ENCODE peak calls at places on chromosome 16, in eight cellular contexts. One of them, this sample, is unnamed.

GRCh38 chr16:23107878-23108277 is 41.4 kb downstream of the USP31 start:
- DNase-seq in HCT116: no peak
- DNase-seq in H1: no peak
- DNase-seq in A549: no peak
- DNase-seq in IMR-90: no peak
- DNase-seq in Peyer's patch: no peak
- DNase-seq in body of pancreas: no peak
- DNase-seq in adrenal gland: no peak
- DNase-seq in this sample: no peak

GRCh38 chr16:17556276-17557052 is 85.7 kb upstream of the XYLT1 start:
- DNase-seq in IMR-90: peak
- DNase-seq in body of pancreas: no peak
- DNase-seq in H1: no peak
- DNase-seq in A549: peak
- DNase-seq in HCT116: peak
- DNase-seq in Peyer's patch: no peak
- DNase-seq in adrenal gland: no peak
- DNase-seq in this sample: no peak

GRCh38 chr16:48596326-48596725 is 13.7 kb downstream of the N4BP1 start:
- DNase-seq in A549: no peak
- DNase-seq in IMR-90: no peak
- DNase-seq in adrenal gland: no peak
- DNase-seq in body of pancreas: no peak
- DNase-seq in H1: no peak
- DNase-seq in Peyer's patch: no peak
- DNase-seq in HCT116: no peak
- DNase-seq in this sample: no peak

GRCh38 chr16:29315916-29316517 is 90.5 kb downstream of the NPIPB11 start:
- DNase-seq in H1: no peak
- DNase-seq in HCT116: no peak
- DNase-seq in A549: no peak
- DNase-seq in body of pancreas: no peak
- DNase-seq in adrenal gland: no peak
- DNase-seq in IMR-90: no peak
- DNase-seq in Peyer's patch: no peak
- DNase-seq in this sample: no peak

GRCh38 chr16:68478526-68479249 is 30.4 kb upstream of the SMPD3 start:
- DNase-seq in adrenal gland: no peak
- DNase-seq in body of pancreas: no peak
- DNase-seq in A549: no peak
- DNase-seq in HCT116: no peak
- DNase-seq in H1: no peak
- DNase-seq in IMR-90: no peak
- DNase-seq in Peyer's patch: no peak
- DNase-seq in this sample: no peak

GRCh38 chr16:78091419-78091818 is 8.0 kb upstream of the WWOX start:
- DNase-seq in HCT116: no peak
- DNase-seq in Peyer's patch: no peak
- DNase-seq in A549: no peak
- DNase-seq in body of pancreas: no peak
- DNase-seq in adrenal gland: no peak
- DNase-seq in IMR-90: no peak
- DNase-seq in H1: no peak
- DNase-seq in this sample: no peak

GRCh38 chr16:73228649-73229048 is 180.7 kb upstream of the ZFHX3 start:
- DNase-seq in A549: no peak
- DNase-seq in IMR-90: peak
- DNase-seq in Peyer's patch: no peak
- DNase-seq in HCT116: no peak
- DNase-seq in body of pancreas: no peak
- DNase-seq in H1: no peak
- DNase-seq in adrenal gland: no peak
- DNase-seq in this sample: no peak

GRCh38 chr16:48353565-48354163 is 31.5 kb downstream of the SIAH1 start:
- DNase-seq in H1: peak
- DNase-seq in A549: peak
- DNase-seq in IMR-90: peak
- DNase-seq in HCT116: peak
- DNase-seq in adrenal gland: peak
- DNase-seq in body of pancreas: peak
- DNase-seq in Peyer's patch: peak
- DNase-seq in this sample: no peak

GRCh38 chr16:56849690-56850680 is 15.0 kb upstream of the SLC12A3 start:
- DNase-seq in A549: no peak
- DNase-seq in body of pancreas: no peak
- DNase-seq in IMR-90: peak
- DNase-seq in H1: no peak
- DNase-seq in HCT116: no peak
- DNase-seq in adrenal gland: no peak
- DNase-seq in Peyer's patch: no peak
- DNase-seq in this sample: no peak

GRCh38 chr16:84547539-84548058 is 43.1 kb upstream of the MEAK7 start:
- DNase-seq in IMR-90: no peak
- DNase-seq in adrenal gland: no peak
- DNase-seq in A549: no peak
- DNase-seq in HCT116: no peak
- DNase-seq in H1: peak
- DNase-seq in body of pancreas: no peak
- DNase-seq in Peyer's patch: no peak
- DNase-seq in this sample: no peak

GRCh38 chr16:11726008-11726407 is 16.6 kb downstream of the TXNDC11 start:
- DNase-seq in H1: no peak
- DNase-seq in body of pancreas: peak
- DNase-seq in adrenal gland: no peak
- DNase-seq in HCT116: no peak
- DNase-seq in Peyer's patch: no peak
- DNase-seq in A549: no peak
- DNase-seq in IMR-90: no peak
- DNase-seq in this sample: no peak

GRCh38 chr16:65546353-65546791 is 424.5 kb upstream of the CDH11 start:
- DNase-seq in HCT116: no peak
- DNase-seq in Peyer's patch: no peak
- DNase-seq in adrenal gland: no peak
- DNase-seq in H1: no peak
- DNase-seq in A549: no peak
- DNase-seq in IMR-90: peak
- DNase-seq in body of pancreas: no peak
- DNase-seq in this sample: no peak

GRCh38 chr16:23424292-23424958 is 28.6 kb downstream of the COG7 start:
- DNase-seq in H1: no peak
- DNase-seq in Peyer's patch: no peak
- DNase-seq in HCT116: no peak
- DNase-seq in IMR-90: peak
- DNase-seq in body of pancreas: peak
- DNase-seq in A549: peak
- DNase-seq in adrenal gland: no peak
- DNase-seq in this sample: no peak

GRCh38 chr16:25419123-25419522 is 161.5 kb upstream of the ZKSCAN2 start:
- DNase-seq in A549: no peak
- DNase-seq in H1: no peak
- DNase-seq in HCT116: no peak
- DNase-seq in Peyer's patch: no peak
- DNase-seq in body of pancreas: no peak
- DNase-seq in adrenal gland: no peak
- DNase-seq in IMR-90: no peak
- DNase-seq in this sample: no peak

GRCh38 chr16:50673496-50674275 is 7.4 kb downstream of the SNX20 start:
- DNase-seq in body of pancreas: no peak
- DNase-seq in adrenal gland: no peak
- DNase-seq in H1: no peak
- DNase-seq in IMR-90: no peak
- DNase-seq in HCT116: no peak
- DNase-seq in A549: no peak
- DNase-seq in Peyer's patch: no peak
- DNase-seq in this sample: no peak

GRCh38 chr16:30356401-30357084 is 1.4 kb upstream of the CD2BP2 start:
- DNase-seq in adrenal gland: peak
- DNase-seq in A549: no peak
- DNase-seq in body of pancreas: no peak
- DNase-seq in HCT116: no peak
- DNase-seq in Peyer's patch: no peak
- DNase-seq in H1: no peak
- DNase-seq in IMR-90: no peak
- DNase-seq in this sample: no peak
- H3K4me3 ChIP-seq in adrenal gland: no peak
- H3K4me3 ChIP-seq in A549: peak
- H3K4me3 ChIP-seq in body of pancreas: no peak
- H3K4me3 ChIP-seq in HCT116: peak
- H3K4me3 ChIP-seq in Peyer's patch: no peak
- H3K4me3 ChIP-seq in H1: peak
- H3K4me3 ChIP-seq in IMR-90: no peak
- H3K4me3 ChIP-seq in this sample: peak

GRCh38 chr16:82055117-82055516 is 20.1 kb downstream of the HSD17B2 start:
- DNase-seq in A549: no peak
- DNase-seq in Peyer's patch: no peak
- DNase-seq in adrenal gland: no peak
- DNase-seq in IMR-90: no peak
- DNase-seq in H1: no peak
- DNase-seq in body of pancreas: no peak
- DNase-seq in HCT116: no peak
- DNase-seq in this sample: no peak

GRCh38 chr16:82056550-82056896 is 21.5 kb downstream of the HSD17B2 start:
- DNase-seq in body of pancreas: no peak
- DNase-seq in HCT116: no peak
- DNase-seq in adrenal gland: no peak
- DNase-seq in Peyer's patch: no peak
- DNase-seq in IMR-90: no peak
- DNase-seq in H1: no peak
- DNase-seq in A549: no peak
- DNase-seq in this sample: no peak

GRCh38 chr16:82059983-82060421 is 24.9 kb downstream of the HSD17B2 start:
- DNase-seq in H1: no peak
- DNase-seq in A549: no peak
- DNase-seq in body of pancreas: no peak
- DNase-seq in Peyer's patch: no peak
- DNase-seq in adrenal gland: no peak
- DNase-seq in IMR-90: no peak
- DNase-seq in HCT116: no peak
- DNase-seq in this sample: no peak

GRCh38 chr16:82059161-82059982 is 24.3 kb downstream of the HSD17B2 start:
- DNase-seq in H1: no peak
- DNase-seq in IMR-90: no peak
- DNase-seq in A549: no peak
- DNase-seq in Peyer's patch: no peak
- DNase-seq in HCT116: no peak
- DNase-seq in adrenal gland: no peak
- DNase-seq in body of pancreas: no peak
- DNase-seq in this sample: no peak

GRCh38 chr16:82055728-82056549 is 20.9 kb downstream of the HSD17B2 start:
- DNase-seq in IMR-90: no peak
- DNase-seq in adrenal gland: no peak
- DNase-seq in body of pancreas: no peak
- DNase-seq in A549: no peak
- DNase-seq in HCT116: no peak
- DNase-seq in H1: no peak
- DNase-seq in Peyer's patch: no peak
- DNase-seq in this sample: no peak
- H3K27ac ChIP-seq in IMR-90: peak
- H3K27ac ChIP-seq in adrenal gland: no peak
- H3K27ac ChIP-seq in body of pancreas: no peak
- H3K27ac ChIP-seq in A549: no peak
- H3K27ac ChIP-seq in HCT116: no peak
- H3K27ac ChIP-seq in H1: no peak
- H3K27ac ChIP-seq in Peyer's patch: no peak
- H3K27ac ChIP-seq in this sample: peak

DNA sequence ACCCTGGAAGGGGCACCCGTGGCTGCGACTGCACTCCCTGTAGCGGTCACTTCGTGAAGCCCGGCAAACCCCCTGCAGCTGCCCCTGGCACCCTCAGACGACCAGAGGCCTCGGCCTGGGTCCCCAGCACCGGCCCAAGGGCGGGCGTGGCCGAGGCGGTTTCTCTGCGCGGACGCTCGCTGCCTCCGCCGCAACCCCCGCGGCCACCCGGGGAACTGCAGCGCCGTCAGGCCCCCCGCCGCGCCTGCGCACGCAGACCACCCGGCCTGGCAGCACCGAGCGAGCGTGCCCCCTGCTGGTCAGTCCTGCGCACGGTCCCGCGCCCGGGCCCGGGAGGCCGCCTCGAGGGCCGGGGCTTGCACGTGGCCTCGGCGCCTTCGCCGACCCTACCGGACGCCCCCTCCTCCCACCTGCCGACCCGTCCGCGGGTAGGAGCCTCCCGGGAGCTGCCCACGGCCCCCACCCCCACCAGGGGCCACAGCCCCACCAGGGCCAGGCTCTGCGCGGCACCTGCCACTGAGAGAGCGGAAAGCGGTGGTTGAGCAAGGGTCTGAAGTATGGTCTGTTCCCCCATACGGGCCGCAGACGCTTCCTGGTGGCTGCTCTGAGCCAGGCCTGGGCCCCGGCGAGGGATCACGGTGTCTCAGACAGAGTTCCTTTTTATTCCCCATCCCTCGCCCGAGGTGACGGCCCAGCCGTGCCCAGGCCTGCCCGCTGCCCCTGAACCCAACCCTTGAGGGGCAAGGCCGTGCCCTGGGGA is 11.5 kb upstream of the HS3ST6 start:
- DNase-seq in IMR-90: peak
- DNase-seq in Peyer's patch: peak
- DNase-seq in adrenal gland: peak
- DNase-seq in HCT116: no peak
- DNase-seq in H1: peak
- DNase-seq in body of pancreas: peak
- DNase-seq in A549: peak
- DNase-seq in this sample: peak
- TF ChIP-seq POLR2A in IMR-90: no peak
- TF ChIP-seq POLR2A in Peyer's patch: no peak
- TF ChIP-seq POLR2A in adrenal gland: no peak
- TF ChIP-seq POLR2A in HCT116: peak
- TF ChIP-seq POLR2A in H1: no peak
- TF ChIP-seq POLR2A in body of pancreas: peak
- TF ChIP-seq POLR2A in A549: peak
- TF ChIP-seq POLR2A in this sample: no peak

DNA sequence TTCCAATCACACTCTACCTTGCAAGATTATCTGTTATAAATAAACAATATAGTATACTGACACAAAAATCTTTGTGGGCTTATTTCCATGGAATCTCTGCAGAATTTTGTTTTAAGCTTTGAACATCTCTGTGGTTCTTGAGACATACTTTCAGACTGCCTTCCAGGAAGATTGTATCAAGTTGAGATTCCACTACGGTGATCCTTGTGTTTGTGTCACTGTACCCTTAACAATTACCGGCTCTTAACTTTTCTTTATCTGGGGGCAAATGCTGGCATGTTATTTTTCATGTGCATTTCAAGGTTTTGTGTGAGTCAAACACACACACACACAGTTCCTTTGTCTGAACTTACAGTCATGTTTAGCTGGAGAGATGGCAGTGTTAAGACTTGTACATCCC is 472.7 kb upstream of the HSBP1 start:
- DNase-seq in Peyer's patch: no peak
- DNase-seq in body of pancreas: no peak
- DNase-seq in HCT116: no peak
- DNase-seq in adrenal gland: no peak
- DNase-seq in A549: no peak
- DNase-seq in IMR-90: peak
- DNase-seq in H1: no peak
- DNase-seq in this sample: no peak
- H3K4me3 ChIP-seq in Peyer's patch: no peak
- H3K4me3 ChIP-seq in body of pancreas: no peak
- H3K4me3 ChIP-seq in HCT116: no peak
- H3K4me3 ChIP-seq in adrenal gland: no peak
- H3K4me3 ChIP-seq in A549: no peak
- H3K4me3 ChIP-seq in IMR-90: no peak
- H3K4me3 ChIP-seq in H1: no peak
- H3K4me3 ChIP-seq in this sample: no peak

GRCh38 chr16:88599092-88599733 is 29.0 kb downstream of the ZC3H18 start:
- DNase-seq in H1: no peak
- DNase-seq in body of pancreas: peak
- DNase-seq in adrenal gland: peak
- DNase-seq in A549: no peak
- DNase-seq in Peyer's patch: peak
- DNase-seq in IMR-90: no peak
- DNase-seq in HCT116: no peak
- DNase-seq in this sample: peak
- H3K27ac ChIP-seq in H1: no peak
- H3K27ac ChIP-seq in body of pancreas: no peak
- H3K27ac ChIP-seq in adrenal gland: peak
- H3K27ac ChIP-seq in A549: no peak
- H3K27ac ChIP-seq in Peyer's patch: no peak
- H3K27ac ChIP-seq in IMR-90: no peak
- H3K27ac ChIP-seq in HCT116: no peak
- H3K27ac ChIP-seq in this sample: no peak

This sample was measured in esophagus squamous epithelium.